ENCODE peak calls at places on chromosomes 11 and 22, in ten cellular contexts. H is AG04449; T is endothelial cell; G is activated CD4-positive, alpha-beta memory T cell treated with anti-CD3 and anti-CD28 coated beads for 36 hours; N is GM03348; Z is upper lobe of right lung; L is H54; V is hypothalamus; D is HS-5; S is posterior cingulate gyrus. U is an unnamed sample.

GRCh38 chr11:120715239-120715638 is 203.7 kb downstream of the GRIK4 start:
- DNase-seq in G (no peak), Z (no peak), S (no peak), N (peak; percentile 60), T (no peak), V (no peak), L (no peak), H (no peak), D (no peak), U (no peak)

GRCh38 chr11:16587670-16588069 is 150.8 kb upstream of the C11orf58 start:
- DNase-seq in S (no peak), N (no peak), T (no peak), D (no peak), L (no peak), H (no peak), G (no peak), V (no peak), Z (no peak), U (no peak)

GRCh38 chr11:35077709-35078695 is 61.0 kb upstream of the CD44 start:
- DNase-seq in H (no peak), Z (no peak), N (no peak), S (no peak), L (no peak), G (peak; percentile 66), D (peak; percentile 87), V (no peak), T (no peak), U (no peak)

GRCh38 chr11:132770802-132771545 is 761.3 kb downstream of the OPCML start:
- DNase-seq in T (no peak), D (no peak), H (no peak), S (no peak), L (no peak), V (no peak), G (no peak), Z (no peak), N (no peak), U (no peak)

GRCh38 chr11:106461839-106462545 is 384.5 kb downstream of the AASDHPPT start:
- DNase-seq in S (no peak), D (no peak), Z (no peak), H (no peak), G (no peak), V (no peak), T (no peak), L (no peak), N (no peak), U (no peak)

GRCh38 chr11:27563201-27563600 is 56.6 kb upstream of the LIN7C start:
- DNase-seq in L (peak; percentile 10), H (no peak), S (no peak), D (peak; percentile 38), G (no peak), Z (no peak), V (no peak), T (no peak), N (peak; percentile 47), U (no peak)

GRCh38 chr22:47166446-47167016 is 404.1 kb downstream of the TBC1D22A start:
- DNase-seq in Z (peak; percentile 49), V (no peak), S (peak; percentile 70), G (no peak), N (no peak), H (no peak), T (no peak), L (no peak), D (no peak), U (no peak)

GRCh38 chr11:62501432-62501891 is 45.1 kb downstream of the AHNAK start:
- DNase-seq in T (no peak), V (peak; percentile 69), G (no peak), N (peak; percentile 55), H (no peak), S (peak; percentile 92), Z (no peak), D (no peak), L (no peak), U (peak; percentile 54)

GRCh38 chr22:25876871-25877270 is 134.9 kb downstream of the MYO18B start:
- DNase-seq in Z (no peak), N (no peak), V (no peak), S (peak; percentile 71), G (no peak), H (no peak), L (no peak), D (no peak), T (no peak), U (peak; percentile 17)

GRCh38 chr11:17387811-17388210 is 648 bp downstream of the KCNJ11 start:
- DNase-seq in T (no peak), N (no peak), V (no peak), S (no peak), D (no peak), L (no peak), Z (no peak), H (no peak), G (no peak), U (no peak)

GRCh38 chr11:65416341-65417185 is 6.0 kb upstream of the NEAT1 start:
- DNase-seq in Z (peak; percentile 96), T (peak; percentile 96), H (no peak), G (peak; percentile 96), L (peak; percentile 68), V (peak; percentile 93), D (peak; percentile 35), S (peak; percentile 99), N (peak; percentile 93), U (peak; percentile 84)

GRCh38 chr11:27352781-27353180 is 10.2 kb downstream of the CCDC34 start:
- DNase-seq in N (no peak), Z (no peak), G (no peak), L (no peak), T (no peak), H (no peak), D (no peak), V (no peak), S (no peak), U (no peak)

GRCh38 chr11:96263361-96263763 is 79.6 kb downstream of the MAML2 start:
- DNase-seq in L (no peak), G (no peak), D (peak; percentile 80), H (no peak), Z (no peak), T (no peak), S (no peak), V (no peak), N (peak; percentile 73), U (no peak)

GRCh38 chr11:15170170-15170569 is 55.4 kb downstream of the INSC start:
- DNase-seq in V (no peak), Z (no peak), H (no peak), D (no peak), L (no peak), T (no peak), S (no peak), N (no peak), G (no peak), U (no peak)

GRCh38 chr22:48651981-48652538 is 1175.6 kb downstream of the BRD1 start:
- DNase-seq in T (no peak), G (no peak), H (no peak), N (no peak), L (no peak), D (no peak), S (no peak), V (no peak), Z (no peak), U (no peak)

GRCh38 chr22:28414017-28414416 is 265.6 kb downstream of the TTC28 start:
- DNase-seq in N (peak; percentile 37), G (no peak), H (no peak), L (no peak), T (no peak), V (no peak), Z (no peak), D (no peak), S (no peak), U (no peak)

GRCh38 chr22:46149998-46150549 is at the start of gene PPARA:
- DNase-seq in G (peak; percentile 87), T (peak; percentile 70), L (peak; percentile 82), S (peak; percentile 94), Z (peak; percentile 96), V (peak; percentile 82), D (no peak), H (no peak), N (peak; percentile 100), U (peak; percentile 100)

GRCh38 chr11:126084608-126084912 is 21.9 kb upstream of the CDON start:
- DNase-seq in T (no peak), H (no peak), G (no peak), S (no peak), V (no peak), L (no peak), D (no peak), Z (no peak), N (no peak), U (no peak)

GRCh38 chr11:116962108-116962507 is 124.7 kb upstream of the APOA1 start:
- DNase-seq in D (no peak), S (no peak), Z (no peak), V (no peak), T (no peak), N (no peak), L (no peak), G (no peak), H (no peak), U (no peak)

GRCh38 chr11:10058356-10058755 is 235.7 kb downstream of the SBF2 start:
- DNase-seq in L (no peak), Z (no peak), H (no peak), D (no peak), G (no peak), T (no peak), V (no peak), N (no peak), S (no peak), U (no peak)

GRCh38 chr11:21514298-21514697 is 678.6 kb upstream of the ANO5 start:
- DNase-seq in V (no peak), T (peak; percentile 50), H (no peak), N (no peak), D (no peak), G (no peak), L (peak; percentile 1), S (no peak), Z (no peak), U (no peak)

GRCh38 chr11:130478204-130478701 is 29.8 kb downstream of the ADAMTS15 start:
- DNase-seq in L (peak; percentile 61), T (no peak), V (no peak), D (peak; percentile 70), H (peak; percentile 54), S (no peak), Z (no peak), G (no peak), N (peak; percentile 92), U (no peak)

GRCh38 chr11:7677801-7678201 is 4.5 kb upstream of the CYB5R2 start:
- DNase-seq in N (no peak), H (no peak), V (no peak), T (no peak), L (no peak), S (no peak), D (peak; percentile 60), G (no peak), Z (no peak), U (no peak)

GRCh38 chr11:98495016-98495415 is 525.7 kb upstream of the CNTN5 start:
- DNase-seq in S (no peak), T (no peak), V (no peak), N (no peak), H (no peak), L (no peak), D (no peak), G (no peak), Z (no peak), U (no peak)

GRCh38 chr22:24952837-24953293 is 349 bp downstream of the KIAA1671 start:
- DNase-seq in L (peak; percentile 70), D (peak; percentile 32), N (peak; percentile 82), T (peak; percentile 77), H (no peak), S (peak; percentile 92), Z (peak; percentile 83), G (no peak), V (peak; percentile 65), U (peak; percentile 63)

GRCh38 chr22:20610243-20610686 is 102.9 kb downstream of the MED15 start:
- DNase-seq in L (no peak), D (no peak), N (no peak), S (no peak), H (no peak), V (no peak), G (no peak), Z (no peak), T (no peak), U (no peak)

GRCh38 chr11:14149683-14150082 is 187.2 kb downstream of the SPON1 start:
- DNase-seq in G (no peak), D (no peak), S (no peak), N (no peak), H (no peak), L (no peak), V (no peak), T (no peak), Z (no peak), U (no peak)

GRCh38 chr11:43576834-43577521 is 103.6 kb upstream of the HSD17B12 start:
- DNase-seq in G (peak; percentile 49), D (no peak), H (no peak), L (no peak), N (peak; percentile 84), V (peak; percentile 69), S (peak; percentile 81), T (peak; percentile 75), Z (no peak), U (peak; percentile 64)

U was measured in frontal cortex.